ENCODE peak calls at places on chromosomes 16 and 17, in four cellular contexts. One of them, this sample, is unnamed.

GRCh38 chr17:75776399-75777242 is 8.0 kb upstream of the UNK start:
- DNase-seq in GF-D8: peak
- DNase-seq in stimulated activated CD8-positive, alpha-beta memory T cell treated with anti-CD3 and anti-CD28 coated beads, Interleukin-15, amount 100 ng/mL, for 24 hours: no peak
- DNase-seq in IMR-90: no peak
- DNase-seq in this sample: no peak

GRCh38 chr17:73013816-73014663 is 78.4 kb downstream of the SLC39A11 start:
- DNase-seq in GF-D8: no peak
- DNase-seq in stimulated activated CD8-positive, alpha-beta memory T cell treated with anti-CD3 and anti-CD28 coated beads, Interleukin-15, amount 100 ng/mL, for 24 hours: no peak
- DNase-seq in IMR-90: peak
- DNase-seq in this sample: no peak

GRCh38 chr16:10122546-10122945 is 59.7 kb downstream of the GRIN2A start:
- DNase-seq in GF-D8: no peak
- DNase-seq in stimulated activated CD8-positive, alpha-beta memory T cell treated with anti-CD3 and anti-CD28 coated beads, Interleukin-15, amount 100 ng/mL, for 24 hours: no peak
- DNase-seq in IMR-90: no peak
- DNase-seq in this sample: no peak

GRCh38 chr17:48023408-48024148 is 14.0 kb downstream of the COPZ2 start:
- DNase-seq in GF-D8: peak
- DNase-seq in stimulated activated CD8-positive, alpha-beta memory T cell treated with anti-CD3 and anti-CD28 coated beads, Interleukin-15, amount 100 ng/mL, for 24 hours: no peak
- DNase-seq in IMR-90: peak
- DNase-seq in this sample: peak

GRCh38 chr16:56691885-56692284 is 9.6 kb downstream of the MT1X start:
- DNase-seq in GF-D8: no peak
- DNase-seq in stimulated activated CD8-positive, alpha-beta memory T cell treated with anti-CD3 and anti-CD28 coated beads, Interleukin-15, amount 100 ng/mL, for 24 hours: no peak
- DNase-seq in IMR-90: peak
- DNase-seq in this sample: no peak

GRCh38 chr17:63542942-63543821 is 7.1 kb upstream of the DCAF7 start:
- DNase-seq in GF-D8: no peak
- DNase-seq in stimulated activated CD8-positive, alpha-beta memory T cell treated with anti-CD3 and anti-CD28 coated beads, Interleukin-15, amount 100 ng/mL, for 24 hours: no peak
- DNase-seq in IMR-90: no peak
- DNase-seq in this sample: no peak

GRCh38 chr16:17289671-17290070 is 181.1 kb downstream of the XYLT1 start:
- DNase-seq in GF-D8: no peak
- DNase-seq in stimulated activated CD8-positive, alpha-beta memory T cell treated with anti-CD3 and anti-CD28 coated beads, Interleukin-15, amount 100 ng/mL, for 24 hours: no peak
- DNase-seq in IMR-90: no peak
- DNase-seq in this sample: no peak

GRCh38 chr17:80598813-80599545 is 54.3 kb downstream of the RPTOR start:
- DNase-seq in GF-D8: no peak
- DNase-seq in stimulated activated CD8-positive, alpha-beta memory T cell treated with anti-CD3 and anti-CD28 coated beads, Interleukin-15, amount 100 ng/mL, for 24 hours: no peak
- DNase-seq in IMR-90: no peak
- DNase-seq in this sample: no peak

GRCh38 chr16:85990861-85991301 is 91.9 kb downstream of the IRF8 start:
- DNase-seq in GF-D8: no peak
- DNase-seq in stimulated activated CD8-positive, alpha-beta memory T cell treated with anti-CD3 and anti-CD28 coated beads, Interleukin-15, amount 100 ng/mL, for 24 hours: no peak
- DNase-seq in IMR-90: no peak
- DNase-seq in this sample: no peak

GRCh38 chr16:82082543-82083244 is 47.6 kb downstream of the HSD17B2 start:
- DNase-seq in GF-D8: no peak
- DNase-seq in stimulated activated CD8-positive, alpha-beta memory T cell treated with anti-CD3 and anti-CD28 coated beads, Interleukin-15, amount 100 ng/mL, for 24 hours: no peak
- DNase-seq in IMR-90: peak
- DNase-seq in this sample: no peak

GRCh38 chr16:30924086-30924714 is 828 bp downstream of the FBXL19 start:
- DNase-seq in GF-D8: no peak
- DNase-seq in stimulated activated CD8-positive, alpha-beta memory T cell treated with anti-CD3 and anti-CD28 coated beads, Interleukin-15, amount 100 ng/mL, for 24 hours: no peak
- DNase-seq in IMR-90: no peak
- DNase-seq in this sample: peak

GRCh38 chr16:12089492-12090161 is 113.1 kb downstream of the SNX29 start:
- DNase-seq in GF-D8: no peak
- DNase-seq in stimulated activated CD8-positive, alpha-beta memory T cell treated with anti-CD3 and anti-CD28 coated beads, Interleukin-15, amount 100 ng/mL, for 24 hours: no peak
- DNase-seq in IMR-90: peak
- DNase-seq in this sample: no peak

GRCh38 chr16:56348168-56349085 is 76.9 kb downstream of the AMFR start:
- DNase-seq in GF-D8: no peak
- DNase-seq in stimulated activated CD8-positive, alpha-beta memory T cell treated with anti-CD3 and anti-CD28 coated beads, Interleukin-15, amount 100 ng/mL, for 24 hours: no peak
- DNase-seq in IMR-90: peak
- DNase-seq in this sample: no peak

GRCh38 chr16:26027060-26027459 is 335.3 kb downstream of the HS3ST4 start:
- DNase-seq in GF-D8: no peak
- DNase-seq in stimulated activated CD8-positive, alpha-beta memory T cell treated with anti-CD3 and anti-CD28 coated beads, Interleukin-15, amount 100 ng/mL, for 24 hours: no peak
- DNase-seq in IMR-90: no peak
- DNase-seq in this sample: no peak

GRCh38 chr16:1650131-1650530 is 27.9 kb upstream of the JPT2 start:
- DNase-seq in GF-D8: no peak
- DNase-seq in stimulated activated CD8-positive, alpha-beta memory T cell treated with anti-CD3 and anti-CD28 coated beads, Interleukin-15, amount 100 ng/mL, for 24 hours: no peak
- DNase-seq in IMR-90: no peak
- DNase-seq in this sample: no peak

GRCh38 chr17:7781467-7781866 is 52.5 kb upstream of the KDM6B start:
- DNase-seq in GF-D8: no peak
- DNase-seq in stimulated activated CD8-positive, alpha-beta memory T cell treated with anti-CD3 and anti-CD28 coated beads, Interleukin-15, amount 100 ng/mL, for 24 hours: no peak
- DNase-seq in IMR-90: no peak
- DNase-seq in this sample: no peak

GRCh38 chr17:27418366-27418615 is 38.0 kb upstream of the KSR1 start:
- DNase-seq in GF-D8: no peak
- DNase-seq in stimulated activated CD8-positive, alpha-beta memory T cell treated with anti-CD3 and anti-CD28 coated beads, Interleukin-15, amount 100 ng/mL, for 24 hours: no peak
- DNase-seq in IMR-90: no peak
- DNase-seq in this sample: no peak

GRCh38 chr16:3842994-3843393 is 37.5 kb downstream of the CREBBP start:
- DNase-seq in GF-D8: no peak
- DNase-seq in stimulated activated CD8-positive, alpha-beta memory T cell treated with anti-CD3 and anti-CD28 coated beads, Interleukin-15, amount 100 ng/mL, for 24 hours: no peak
- DNase-seq in IMR-90: no peak
- DNase-seq in this sample: no peak

This sample was measured in H1.